ENCODE peak calls at places on chromosomes 12 and 14, in nine cellular contexts. Z is astrocyte of the spinal cord, R is omental fat pad, D is mesothelial cell of epicardium, N is body of pancreas, E is ovary, Y is pancreas, W is colonic mucosa, U is right atrium auricular region. V is an unnamed sample.

GRCh38 chr14:68791078-68791983 is 1.5 kb downstream of the ZFP36L1 start:
- DNase-seq in Z (peak; percentile 51), R (no peak), D (peak; percentile 38), N (no peak), E (no peak), Y (no peak), W (peak; percentile 60), U (peak; percentile 51), V (no peak)

GRCh38 chr14:85233756-85234545 is 296.0 kb upstream of the FLRT2 start:
- DNase-seq in Z (peak; percentile 53), R (no peak), D (no peak), N (no peak), E (no peak), Y (no peak), W (no peak), U (no peak), V (no peak)

GRCh38 chr12:114013601-114014345 is 47.6 kb upstream of the RBM19 start:
- DNase-seq in Z (peak; percentile 4), R (no peak), D (no peak), N (no peak), E (no peak), Y (no peak), W (no peak), U (no peak), V (no peak)

GRCh38 chr12:104586325-104587048 is 129.7 kb downstream of the CHST11 start:
- DNase-seq in Z (no peak), R (no peak), D (no peak), N (no peak), E (no peak), Y (no peak), W (no peak), U (no peak), V (no peak)

GRCh38 chr12:78562358-78563205 is 302.0 kb upstream of the SYT1 start:
- DNase-seq in Z (peak; percentile 17), R (no peak), D (no peak), N (no peak), E (no peak), Y (no peak), W (no peak), U (no peak), V (no peak)

GRCh38 chr14:21437063-21437901 is 18.6 kb downstream of the CHD8 start:
- DNase-seq in Z (peak; percentile 99), R (peak; percentile 99), D (peak; percentile 99), N (peak; percentile 97), E (peak; percentile 99), Y (peak; percentile 97), W (peak; percentile 100), U (peak; percentile 97), V (peak; percentile 98)

GRCh38 chr14:68199465-68200145 is 380.0 kb downstream of the RAD51B start:
- DNase-seq in Z (peak; percentile 84), R (no peak), D (peak; percentile 45), N (peak; percentile 59), E (no peak), Y (no peak), W (no peak), U (peak; percentile 68), V (no peak)

GRCh38 chr12:47184813-47185212 is 105.1 kb upstream of the AMIGO2 start:
- DNase-seq in Z (no peak), R (no peak), D (no peak), N (peak; percentile 72), E (no peak), Y (no peak), W (no peak), U (no peak), V (no peak)

GRCh38 chr14:75341639-75342038 is 63.0 kb downstream of the FOS start:
- DNase-seq in Z (no peak), R (no peak), D (no peak), N (no peak), E (no peak), Y (no peak), W (no peak), U (no peak), V (no peak)

GRCh38 chr12:4763549-4763948 is 43.3 kb downstream of the GALNT8 start:
- DNase-seq in Z (no peak), R (no peak), D (no peak), N (no peak), E (peak; percentile 62), Y (no peak), W (peak; percentile 37), U (no peak), V (no peak)
- TF ChIP-seq CTCF in Z (no peak), R (no peak), D (no peak), N (no peak), E (no peak), Y (no peak), W (no peak), U (no peak), V (no peak)

GRCh38 chr12:2673966-2674810 is 120.6 kb upstream of the FKBP4 start:
- DNase-seq in Z (no peak), R (no peak), D (no peak), N (no peak), E (no peak), Y (no peak), W (no peak), U (no peak), V (peak; percentile 83)
- TF ChIP-seq CTCF in Z (peak; percentile 23), R (no peak), D (no peak), N (no peak), E (no peak), Y (no peak), W (no peak), U (no peak), V (peak; percentile 29)

DNA sequence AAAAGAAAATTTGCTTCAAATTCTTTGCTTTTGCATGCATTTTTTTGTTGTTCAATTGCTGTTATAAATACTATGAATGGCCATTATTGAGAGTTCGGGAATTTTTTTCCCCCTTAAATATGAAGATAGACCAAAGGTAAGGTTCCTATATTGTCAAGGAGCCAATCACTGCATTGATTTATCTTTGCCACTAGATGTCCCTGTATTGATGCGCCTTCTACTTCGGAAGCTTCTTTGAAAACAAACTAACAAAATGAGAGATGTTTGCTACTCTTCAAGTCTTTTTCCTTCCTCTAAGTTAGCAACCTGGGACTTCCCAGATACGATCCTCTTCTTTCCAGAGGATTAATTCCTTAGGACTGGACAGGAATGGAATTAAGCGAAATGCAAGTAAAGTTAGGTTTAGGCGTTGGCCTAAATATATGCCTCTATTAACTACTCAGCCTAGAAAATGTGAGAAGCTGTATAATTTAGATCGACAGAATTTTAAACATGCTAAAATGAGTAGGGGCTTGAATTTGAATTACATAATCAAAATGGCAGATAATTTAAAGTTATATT is 318.1 kb downstream of the AEBP2 start:
- DNase-seq in Z (peak; percentile 71), R (no peak), D (no peak), N (no peak), E (no peak), Y (no peak), W (no peak), U (no peak), V (no peak)
- TF ChIP-seq CTCF in Z (peak; percentile 66), R (no peak), D (no peak), N (peak; percentile 44), E (peak; percentile 56), Y (no peak), W (peak; percentile 63), U (peak; percentile 44), V (peak; percentile 87)

DNA sequence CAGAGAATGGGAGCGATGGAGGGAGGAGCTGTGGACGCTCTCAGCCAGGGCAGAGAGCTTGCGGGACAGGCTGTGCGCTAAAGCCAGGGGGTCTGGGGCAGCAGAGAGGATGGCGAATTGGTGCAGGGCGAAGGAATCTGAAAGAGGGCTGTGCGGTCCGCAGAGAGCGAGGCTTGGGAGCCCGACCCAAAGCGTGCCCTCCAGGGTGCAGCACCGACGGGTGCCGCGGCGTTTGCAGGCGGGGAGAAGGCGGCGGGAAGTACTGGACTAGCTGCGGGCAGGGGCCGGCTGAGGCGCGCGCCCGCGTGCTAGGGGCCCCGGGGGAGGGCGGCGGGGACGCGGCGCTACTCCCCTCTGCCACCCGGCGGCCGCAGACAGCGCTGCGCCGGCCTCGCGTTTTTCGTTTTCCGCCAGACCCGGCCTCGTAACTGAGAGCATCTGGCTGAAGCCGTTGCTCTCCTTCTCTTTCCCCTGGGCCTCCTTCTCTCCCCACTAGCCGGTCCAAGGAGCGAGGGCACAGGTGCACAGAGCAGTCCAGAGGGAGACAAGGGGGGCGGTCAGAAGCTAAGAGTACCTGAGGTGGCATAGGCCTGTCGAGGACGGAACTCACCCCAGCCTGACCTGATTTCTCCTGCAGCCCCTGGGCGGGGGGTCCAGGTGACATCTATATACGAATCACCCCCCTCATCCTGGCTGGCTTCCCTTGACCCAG is 24.9 kb downstream of the SLC6A12 start:
- DNase-seq in Z (peak; percentile 39), R (no peak), D (peak; percentile 83), N (peak; percentile 57), E (peak; percentile 75), Y (peak; percentile 71), W (no peak), U (no peak), V (no peak)
- TF ChIP-seq CTCF in Z (peak; percentile 70), R (no peak), D (peak; percentile 74), N (peak; percentile 79), E (peak; percentile 85), Y (peak; percentile 45), W (peak; percentile 51), U (peak; percentile 88), V (peak; percentile 92)

GRCh38 chr12:16076553-16076952 is 165.4 kb downstream of the DERA start:
- DNase-seq in Z (peak; percentile 11), R (no peak), D (no peak), N (no peak), E (no peak), Y (no peak), W (peak; percentile 23), U (no peak), V (no peak)
- TF ChIP-seq CTCF in Z (peak; percentile 37), R (no peak), D (no peak), N (peak; percentile 39), E (no peak), Y (no peak), W (peak; percentile 13), U (no peak), V (peak; percentile 37)

GRCh38 chr14:73729015-73729330 is 14.8 kb upstream of the PNMA1 start:
- DNase-seq in Z (no peak), R (no peak), D (no peak), N (no peak), E (no peak), Y (no peak), W (no peak), U (no peak), V (no peak)
- TF ChIP-seq CTCF in Z (no peak), R (no peak), D (no peak), N (no peak), E (no peak), Y (no peak), W (no peak), U (no peak), V (no peak)